ENCODE peak calls at places on chromosomes 6 and 20, in six cellular contexts. One of them, this sample, is unnamed.

GRCh38 chr6:1348675-1349074 is 36.8 kb downstream of the FOXQ1 start:
- DNase-seq in heart right ventricle: peak
- DNase-seq in HEK293T: no peak
- DNase-seq in AG04449: no peak
- DNase-seq in activated CD4-positive, CD25-positive, alpha-beta regulatory T cell: no peak
- DNase-seq in SW480: no peak
- DNase-seq in this sample: no peak

GRCh38 chr6:21639316-21639715 is 45.8 kb downstream of the SOX4 start:
- DNase-seq in HEK293T: no peak
- DNase-seq in heart right ventricle: no peak
- DNase-seq in SW480: no peak
- DNase-seq in activated CD4-positive, CD25-positive, alpha-beta regulatory T cell: no peak
- DNase-seq in AG04449: no peak
- DNase-seq in this sample: no peak

GRCh38 chr20:63150391-63150898 is 65.5 kb downstream of the YTHDF1 start:
- DNase-seq in HEK293T: no peak
- DNase-seq in SW480: no peak
- DNase-seq in heart right ventricle: peak
- DNase-seq in AG04449: no peak
- DNase-seq in activated CD4-positive, CD25-positive, alpha-beta regulatory T cell: no peak
- DNase-seq in this sample: no peak

GRCh38 chr20:19786311-19786710 is 28.3 kb downstream of the RIN2 start:
- DNase-seq in SW480: peak
- DNase-seq in AG04449: peak
- DNase-seq in HEK293T: no peak
- DNase-seq in activated CD4-positive, CD25-positive, alpha-beta regulatory T cell: no peak
- DNase-seq in heart right ventricle: peak
- DNase-seq in this sample: no peak

GRCh38 chr6:109791301-109791700 is 100.2 kb downstream of the FIG4 start:
- DNase-seq in HEK293T: no peak
- DNase-seq in AG04449: no peak
- DNase-seq in activated CD4-positive, CD25-positive, alpha-beta regulatory T cell: no peak
- DNase-seq in SW480: no peak
- DNase-seq in heart right ventricle: no peak
- DNase-seq in this sample: no peak

GRCh38 chr6:98634569-98634968 is 199.8 kb upstream of the POU3F2 start:
- DNase-seq in activated CD4-positive, CD25-positive, alpha-beta regulatory T cell: no peak
- DNase-seq in HEK293T: no peak
- DNase-seq in AG04449: no peak
- DNase-seq in SW480: peak
- DNase-seq in heart right ventricle: no peak
- DNase-seq in this sample: peak

GRCh38 chr6:26421259-26422144 is 18.8 kb upstream of the BTN3A3 start:
- DNase-seq in heart right ventricle: peak
- DNase-seq in SW480: peak
- DNase-seq in AG04449: peak
- DNase-seq in activated CD4-positive, CD25-positive, alpha-beta regulatory T cell: no peak
- DNase-seq in HEK293T: peak
- DNase-seq in this sample: peak

GRCh38 chr20:20014659-20015058 is 2.5 kb upstream of the NAA20 start:
- DNase-seq in AG04449: no peak
- DNase-seq in HEK293T: no peak
- DNase-seq in SW480: no peak
- DNase-seq in activated CD4-positive, CD25-positive, alpha-beta regulatory T cell: no peak
- DNase-seq in heart right ventricle: no peak
- DNase-seq in this sample: no peak

GRCh38 chr6:36432151-36432633 is 10.5 kb downstream of the PXT1 start:
- DNase-seq in activated CD4-positive, CD25-positive, alpha-beta regulatory T cell: no peak
- DNase-seq in HEK293T: no peak
- DNase-seq in SW480: no peak
- DNase-seq in AG04449: peak
- DNase-seq in heart right ventricle: no peak
- DNase-seq in this sample: no peak

GRCh38 chr20:34724172-34724571 is 20.0 kb downstream of the TP53INP2 start:
- DNase-seq in activated CD4-positive, CD25-positive, alpha-beta regulatory T cell: no peak
- DNase-seq in AG04449: no peak
- DNase-seq in heart right ventricle: no peak
- DNase-seq in HEK293T: no peak
- DNase-seq in SW480: no peak
- DNase-seq in this sample: no peak

GRCh38 chr6:47419621-47420020 is 58.0 kb upstream of the CD2AP start:
- DNase-seq in SW480: peak
- DNase-seq in HEK293T: no peak
- DNase-seq in heart right ventricle: no peak
- DNase-seq in activated CD4-positive, CD25-positive, alpha-beta regulatory T cell: no peak
- DNase-seq in AG04449: no peak
- DNase-seq in this sample: peak

GRCh38 chr20:62816031-62816878 is 595 bp upstream of the COL9A3 start:
- DNase-seq in SW480: no peak
- DNase-seq in AG04449: no peak
- DNase-seq in HEK293T: no peak
- DNase-seq in activated CD4-positive, CD25-positive, alpha-beta regulatory T cell: no peak
- DNase-seq in heart right ventricle: no peak
- DNase-seq in this sample: no peak

GRCh38 chr20:62685781-62686555 is 22.7 kb upstream of the NTSR1 start:
- DNase-seq in AG04449: no peak
- DNase-seq in heart right ventricle: peak
- DNase-seq in activated CD4-positive, CD25-positive, alpha-beta regulatory T cell: no peak
- DNase-seq in SW480: peak
- DNase-seq in HEK293T: no peak
- DNase-seq in this sample: peak

GRCh38 chr6:63941747-63942470 is 306.3 kb downstream of the PHF3 start:
- DNase-seq in heart right ventricle: no peak
- DNase-seq in HEK293T: no peak
- DNase-seq in activated CD4-positive, CD25-positive, alpha-beta regulatory T cell: no peak
- DNase-seq in SW480: no peak
- DNase-seq in AG04449: no peak
- DNase-seq in this sample: peak

GRCh38 chr20:47360489-47361267 is 4.2 kb upstream of the ZMYND8 start:
- DNase-seq in heart right ventricle: peak
- DNase-seq in HEK293T: peak
- DNase-seq in activated CD4-positive, CD25-positive, alpha-beta regulatory T cell: no peak
- DNase-seq in SW480: peak
- DNase-seq in AG04449: no peak
- DNase-seq in this sample: peak

GRCh38 chr6:4647414-4648365 is 128.5 kb upstream of the CDYL start:
- DNase-seq in heart right ventricle: peak
- DNase-seq in SW480: peak
- DNase-seq in AG04449: no peak
- DNase-seq in HEK293T: peak
- DNase-seq in activated CD4-positive, CD25-positive, alpha-beta regulatory T cell: no peak
- DNase-seq in this sample: peak

GRCh38 chr6:111715321-111715720 is 109.6 kb upstream of the TRAF3IP2 start:
- DNase-seq in heart right ventricle: no peak
- DNase-seq in HEK293T: no peak
- DNase-seq in AG04449: no peak
- DNase-seq in activated CD4-positive, CD25-positive, alpha-beta regulatory T cell: no peak
- DNase-seq in SW480: no peak
- DNase-seq in this sample: no peak

GRCh38 chr6:72031471-72031870 is 145.1 kb downstream of the RIMS1 start:
- DNase-seq in HEK293T: no peak
- DNase-seq in heart right ventricle: no peak
- DNase-seq in SW480: peak
- DNase-seq in activated CD4-positive, CD25-positive, alpha-beta regulatory T cell: no peak
- DNase-seq in AG04449: no peak
- DNase-seq in this sample: no peak

GRCh38 chr6:150238294-150238693 is 95.5 kb downstream of the PPP1R14C start:
- DNase-seq in activated CD4-positive, CD25-positive, alpha-beta regulatory T cell: no peak
- DNase-seq in heart right ventricle: peak
- DNase-seq in AG04449: no peak
- DNase-seq in HEK293T: no peak
- DNase-seq in SW480: no peak
- DNase-seq in this sample: no peak

GRCh38 chr6:109170333-109170732 is 75.0 kb downstream of the CEP57L1 start:
- DNase-seq in heart right ventricle: no peak
- DNase-seq in SW480: no peak
- DNase-seq in activated CD4-positive, CD25-positive, alpha-beta regulatory T cell: no peak
- DNase-seq in HEK293T: no peak
- DNase-seq in AG04449: no peak
- DNase-seq in this sample: no peak

GRCh38 chr6:106790935-106791334 is 161.6 kb downstream of the QRSL1 start:
- DNase-seq in SW480: no peak
- DNase-seq in activated CD4-positive, CD25-positive, alpha-beta regulatory T cell: no peak
- DNase-seq in heart right ventricle: no peak
- DNase-seq in AG04449: no peak
- DNase-seq in HEK293T: no peak
- DNase-seq in this sample: no peak

GRCh38 chr6:31162463-31163165 is 4.2 kb downstream of the TCF19 start:
- DNase-seq in SW480: no peak
- DNase-seq in activated CD4-positive, CD25-positive, alpha-beta regulatory T cell: no peak
- DNase-seq in HEK293T: no peak
- DNase-seq in AG04449: no peak
- DNase-seq in heart right ventricle: no peak
- DNase-seq in this sample: no peak

GRCh38 chr6:91646649-91647048 is 1059.8 kb upstream of the MAP3K7 start:
- DNase-seq in activated CD4-positive, CD25-positive, alpha-beta regulatory T cell: no peak
- DNase-seq in SW480: no peak
- DNase-seq in heart right ventricle: no peak
- DNase-seq in AG04449: no peak
- DNase-seq in HEK293T: no peak
- DNase-seq in this sample: no peak

GRCh38 chr6:84872996-84873395 is 108.6 kb upstream of the TBX18 start:
- DNase-seq in SW480: no peak
- DNase-seq in HEK293T: no peak
- DNase-seq in heart right ventricle: no peak
- DNase-seq in activated CD4-positive, CD25-positive, alpha-beta regulatory T cell: no peak
- DNase-seq in AG04449: no peak
- DNase-seq in this sample: no peak

GRCh38 chr6:27471365-27472115 is 1.4 kb downstream of the ZNF184 start:
- DNase-seq in heart right ventricle: no peak
- DNase-seq in HEK293T: no peak
- DNase-seq in activated CD4-positive, CD25-positive, alpha-beta regulatory T cell: no peak
- DNase-seq in AG04449: no peak
- DNase-seq in SW480: no peak
- DNase-seq in this sample: no peak

GRCh38 chr6:106658469-106658868 is 29.1 kb downstream of the QRSL1 start:
- DNase-seq in AG04449: no peak
- DNase-seq in activated CD4-positive, CD25-positive, alpha-beta regulatory T cell: no peak
- DNase-seq in heart right ventricle: no peak
- DNase-seq in SW480: peak
- DNase-seq in HEK293T: no peak
- DNase-seq in this sample: no peak

GRCh38 chr6:83615025-83615999 is 93.6 kb downstream of the SNAP91 start:
- DNase-seq in heart right ventricle: no peak
- DNase-seq in activated CD4-positive, CD25-positive, alpha-beta regulatory T cell: no peak
- DNase-seq in AG04449: peak
- DNase-seq in HEK293T: peak
- DNase-seq in SW480: peak
- DNase-seq in this sample: peak

GRCh38 chr20:45138451-45139300 is 14.4 kb upstream of the WFDC12 start:
- DNase-seq in heart right ventricle: peak
- DNase-seq in SW480: peak
- DNase-seq in AG04449: no peak
- DNase-seq in HEK293T: peak
- DNase-seq in activated CD4-positive, CD25-positive, alpha-beta regulatory T cell: peak
- DNase-seq in this sample: peak

GRCh38 chr6:141956046-141956761 is 176.5 kb upstream of the GJE1 start:
- DNase-seq in SW480: no peak
- DNase-seq in heart right ventricle: no peak
- DNase-seq in activated CD4-positive, CD25-positive, alpha-beta regulatory T cell: no peak
- DNase-seq in AG04449: no peak
- DNase-seq in HEK293T: no peak
- DNase-seq in this sample: peak

GRCh38 chr20:45783656-45784294 is 7.9 kb downstream of the WFDC3 start:
- DNase-seq in SW480: peak
- DNase-seq in activated CD4-positive, CD25-positive, alpha-beta regulatory T cell: no peak
- DNase-seq in AG04449: no peak
- DNase-seq in heart right ventricle: peak
- DNase-seq in HEK293T: no peak
- DNase-seq in this sample: peak